ENCODE peak calls at places on chromosomes 2 and 18, in eight cellular contexts. One of them, this sample, is unnamed.

GRCh38 chr2:195413422-195413821 is 243.6 kb upstream of the SLC39A10 start:
- DNase-seq in COR-L47: no peak
- DNase-seq in AG20443: no peak
- DNase-seq in GOT3: no peak
- DNase-seq in M059J: peak; percentile 23
- DNase-seq in BJ: no peak
- DNase-seq in AG08395: no peak
- DNase-seq in heart right ventricle: no peak
- DNase-seq in this sample: no peak

GRCh38 chr2:51032748-51033355 is 920 bp upstream of the NRXN1 start:
- DNase-seq in COR-L47: no peak
- DNase-seq in AG20443: no peak
- DNase-seq in GOT3: no peak
- DNase-seq in M059J: no peak
- DNase-seq in BJ: no peak
- DNase-seq in AG08395: no peak
- DNase-seq in heart right ventricle: no peak
- DNase-seq in this sample: no peak

GRCh38 chr18:23207994-23208393 is 72.7 kb downstream of the CABLES1 start:
- DNase-seq in COR-L47: no peak
- DNase-seq in AG20443: no peak
- DNase-seq in GOT3: no peak
- DNase-seq in M059J: no peak
- DNase-seq in BJ: no peak
- DNase-seq in AG08395: no peak
- DNase-seq in heart right ventricle: no peak
- DNase-seq in this sample: no peak

GRCh38 chr2:199085201-199085750 is 372.5 kb downstream of the SATB2 start:
- DNase-seq in COR-L47: no peak
- DNase-seq in AG20443: peak; percentile 29
- DNase-seq in GOT3: no peak
- DNase-seq in M059J: peak; percentile 74
- DNase-seq in BJ: no peak
- DNase-seq in AG08395: peak; percentile 20
- DNase-seq in heart right ventricle: no peak
- DNase-seq in this sample: no peak

GRCh38 chr2:146321175-146321574 is 1523.7 kb upstream of the ACVR2A start:
- DNase-seq in COR-L47: no peak
- DNase-seq in AG20443: no peak
- DNase-seq in GOT3: no peak
- DNase-seq in M059J: no peak
- DNase-seq in BJ: no peak
- DNase-seq in AG08395: no peak
- DNase-seq in heart right ventricle: no peak
- DNase-seq in this sample: no peak

GRCh38 chr18:22505136-22505535 is 87.4 kb upstream of the CTAGE1 start:
- DNase-seq in COR-L47: no peak
- DNase-seq in AG20443: peak; percentile 36
- DNase-seq in GOT3: no peak
- DNase-seq in M059J: peak; percentile 90
- DNase-seq in BJ: peak; percentile 58
- DNase-seq in AG08395: peak; percentile 33
- DNase-seq in heart right ventricle: no peak
- DNase-seq in this sample: no peak

GRCh38 chr18:57890266-57890665 is 87.2 kb upstream of the ATP8B1 start:
- DNase-seq in COR-L47: no peak
- DNase-seq in AG20443: no peak
- DNase-seq in GOT3: no peak
- DNase-seq in M059J: no peak
- DNase-seq in BJ: no peak
- DNase-seq in AG08395: no peak
- DNase-seq in heart right ventricle: no peak
- DNase-seq in this sample: no peak

GRCh38 chr2:218540015-218540414 is 28.1 kb downstream of the USP37 start:
- DNase-seq in COR-L47: no peak
- DNase-seq in AG20443: no peak
- DNase-seq in GOT3: no peak
- DNase-seq in M059J: no peak
- DNase-seq in BJ: no peak
- DNase-seq in AG08395: no peak
- DNase-seq in heart right ventricle: no peak
- DNase-seq in this sample: no peak

GRCh38 chr2:15177103-15177502 is 384.0 kb downstream of the NBAS start:
- DNase-seq in COR-L47: no peak
- DNase-seq in AG20443: no peak
- DNase-seq in GOT3: no peak
- DNase-seq in M059J: peak; percentile 95
- DNase-seq in BJ: no peak
- DNase-seq in AG08395: no peak
- DNase-seq in heart right ventricle: no peak
- DNase-seq in this sample: no peak

GRCh38 chr18:45865466-45865865 is 40.0 kb downstream of the SIGLEC15 start:
- DNase-seq in COR-L47: no peak
- DNase-seq in AG20443: no peak
- DNase-seq in GOT3: no peak
- DNase-seq in M059J: no peak
- DNase-seq in BJ: no peak
- DNase-seq in AG08395: no peak
- DNase-seq in heart right ventricle: no peak
- DNase-seq in this sample: no peak

GRCh38 chr2:165793161-165793778 is 777 bp downstream of the GALNT3 start:
- DNase-seq in COR-L47: peak; percentile 55
- DNase-seq in AG20443: peak; percentile 26
- DNase-seq in GOT3: no peak
- DNase-seq in M059J: peak; percentile 76
- DNase-seq in BJ: no peak
- DNase-seq in AG08395: no peak
- DNase-seq in heart right ventricle: peak; percentile 10
- DNase-seq in this sample: no peak

GRCh38 chr2:51722311-51722710 is 690.4 kb upstream of the NRXN1 start:
- DNase-seq in COR-L47: no peak
- DNase-seq in AG20443: no peak
- DNase-seq in GOT3: no peak
- DNase-seq in M059J: no peak
- DNase-seq in BJ: no peak
- DNase-seq in AG08395: no peak
- DNase-seq in heart right ventricle: no peak
- DNase-seq in this sample: no peak

GRCh38 chr2:201558665-201559064 is 84.6 kb downstream of the TMEM237 start:
- DNase-seq in COR-L47: no peak
- DNase-seq in AG20443: no peak
- DNase-seq in GOT3: no peak
- DNase-seq in M059J: no peak
- DNase-seq in BJ: no peak
- DNase-seq in AG08395: no peak
- DNase-seq in heart right ventricle: no peak
- DNase-seq in this sample: no peak

GRCh38 chr2:99085400-99085799 is 56.1 kb upstream of the C2orf15 start:
- DNase-seq in COR-L47: no peak
- DNase-seq in AG20443: no peak
- DNase-seq in GOT3: no peak
- DNase-seq in M059J: no peak
- DNase-seq in BJ: no peak
- DNase-seq in AG08395: no peak
- DNase-seq in heart right ventricle: no peak
- DNase-seq in this sample: no peak

GRCh38 chr2:45690223-45690622 is 38.7 kb downstream of the PRKCE start:
- DNase-seq in COR-L47: no peak
- DNase-seq in AG20443: no peak
- DNase-seq in GOT3: no peak
- DNase-seq in M059J: no peak
- DNase-seq in BJ: no peak
- DNase-seq in AG08395: no peak
- DNase-seq in heart right ventricle: no peak
- DNase-seq in this sample: no peak

GRCh38 chr2:227805578-227805977 is 8.1 kb upstream of the CCL20 start:
- DNase-seq in COR-L47: no peak
- DNase-seq in AG20443: no peak
- DNase-seq in GOT3: no peak
- DNase-seq in M059J: no peak
- DNase-seq in BJ: no peak
- DNase-seq in AG08395: no peak
- DNase-seq in heart right ventricle: no peak
- DNase-seq in this sample: no peak

GRCh38 chr2:179622635-179623034 is 238.8 kb downstream of the ZNF385B start:
- DNase-seq in COR-L47: no peak
- DNase-seq in AG20443: no peak
- DNase-seq in GOT3: no peak
- DNase-seq in M059J: no peak
- DNase-seq in BJ: no peak
- DNase-seq in AG08395: no peak
- DNase-seq in heart right ventricle: peak; percentile 48
- DNase-seq in this sample: peak; percentile 64

GRCh38 chr2:47189635-47190034 is 34.5 kb upstream of the STPG4 start:
- DNase-seq in COR-L47: no peak
- DNase-seq in AG20443: peak; percentile 74
- DNase-seq in GOT3: no peak
- DNase-seq in M059J: peak; percentile 93
- DNase-seq in BJ: peak; percentile 88
- DNase-seq in AG08395: peak; percentile 80
- DNase-seq in heart right ventricle: no peak
- DNase-seq in this sample: no peak

GRCh38 chr18:48705531-48705930 is 166.7 kb downstream of the CTIF start:
- DNase-seq in COR-L47: no peak
- DNase-seq in AG20443: no peak
- DNase-seq in GOT3: no peak
- DNase-seq in M059J: no peak
- DNase-seq in BJ: no peak
- DNase-seq in AG08395: no peak
- DNase-seq in heart right ventricle: no peak
- DNase-seq in this sample: no peak

GRCh38 chr2:45793998-45794720 is 142.7 kb downstream of the PRKCE start:
- DNase-seq in COR-L47: no peak
- DNase-seq in AG20443: peak; percentile 27
- DNase-seq in GOT3: no peak
- DNase-seq in M059J: no peak
- DNase-seq in BJ: no peak
- DNase-seq in AG08395: peak; percentile 14
- DNase-seq in heart right ventricle: no peak
- DNase-seq in this sample: no peak

GRCh38 chr2:240554767-240555493 is 2.9 kb downstream of the ANKMY1 start:
- DNase-seq in COR-L47: no peak
- DNase-seq in AG20443: no peak
- DNase-seq in GOT3: no peak
- DNase-seq in M059J: no peak
- DNase-seq in BJ: no peak
- DNase-seq in AG08395: no peak
- DNase-seq in heart right ventricle: no peak
- DNase-seq in this sample: no peak